ENCODE peak calls at places on chromosomes 6 and 20, in four cellular contexts. M is CD4-positive, alpha-beta memory T cell; K is left lung; E is CD4-positive, CD25-positive, alpha-beta regulatory T cell. Z is an unnamed sample. For H3K9me3, the result is how much of the 10 kb centered on the place peaks cover.

GRCh38 chr6:109076421-109076820 is 18.2 kb downstream of the SESN1 start:
- DNase-seq in M (no peak), K (no peak), E (no peak), Z (no peak)

GRCh38 chr6:35495258-35496035 is 1.4 kb downstream of the TEAD3 start:
- DNase-seq in M (no peak), K (no peak), E (no peak), Z (no peak)

GRCh38 chr6:33211666-33212422 is 3.5 kb downstream of the RING1 start:
- DNase-seq in M (no peak), K (no peak), E (no peak), Z (no peak)

GRCh38 chr6:121305957-121306607 is 28.2 kb downstream of the TBC1D32 start:
- DNase-seq in M (peak), K (no peak), E (peak), Z (no peak)

GRCh38 chr6:56949925-56950495 is 4.9 kb upstream of the BEND6 start:
- DNase-seq in M (no peak), K (no peak), E (no peak), Z (no peak)

GRCh38 chr6:151900256-151900655 is 92.8 kb downstream of the ESR1 start:
- DNase-seq in M (no peak), K (no peak), E (no peak), Z (no peak)

GRCh38 chr6:155143610-155144106 is 120.2 kb upstream of the CLDN20 start:
- DNase-seq in M (no peak), K (no peak), E (no peak), Z (no peak)

GRCh38 chr6:137010138-137010718 is 34.5 kb downstream of the IL20RA start:
- DNase-seq in M (no peak), K (no peak), E (no peak), Z (no peak)

GRCh38 chr6:44071670-44072451 is 55.4 kb downstream of the MRPL14 start:
- DNase-seq in M (no peak), K (no peak), E (no peak), Z (no peak)

GRCh38 chr6:80142586-80142985 is 36.1 kb downstream of the BCKDHB start:
- DNase-seq in M (no peak), K (no peak), E (no peak), Z (no peak)

GRCh38 chr6:169589699-169590257 is 112.1 kb downstream of the WDR27 start:
- DNase-seq in M (no peak), K (no peak), E (no peak), Z (no peak)

GRCh38 chr6:37791156-37791919 is 28.2 kb upstream of the ZFAND3 start:
- DNase-seq in M (peak), K (peak), E (peak), Z (peak)

GRCh38 chr6:4351857-4352669 is 216.7 kb upstream of the ECI2 start:
- DNase-seq in M (no peak), K (peak), E (no peak), Z (no peak)

GRCh38 chr20:52190437-52191131 is 995 bp downstream of the ZFP64 start:
- DNase-seq in M (peak), K (no peak), E (peak), Z (no peak)

GRCh38 chr6:130529569-130530149 is 163.8 kb downstream of the TMEM200A start:
- DNase-seq in M (no peak), K (no peak), E (no peak), Z (no peak)

GRCh38 chr20:22763257-22763906 is 179.0 kb upstream of the FOXA2 start:
- DNase-seq in M (no peak), K (peak), E (no peak), Z (no peak)

GRCh38 chr6:73451166-73452106 is 661 bp downstream of the CGAS start:
- DNase-seq in M (peak), K (peak), E (peak), Z (peak)

GRCh38 chr6:160057080-160057479 is 64.5 kb upstream of the SLC22A1 start:
- DNase-seq in M (no peak), K (no peak), E (no peak), Z (no peak)

GRCh38 chr6:100465701-100466409 is 1.1 kb upstream of the SIM1 start:
- DNase-seq in M (no peak), K (no peak), E (no peak), Z (no peak)

GRCh38 chr6:39357998-39358686 is 35.6 kb upstream of the KCNK16 start:
- DNase-seq in M (no peak), K (no peak), E (no peak), Z (no peak)

GRCh38 chr6:108667984-108668383 is 107.3 kb downstream of the FOXO3 start:
- DNase-seq in M (no peak), K (no peak), E (no peak), Z (no peak)

GRCh38 chr6:89411269-89412070 is 603 bp downstream of the RRAGD start:
- DNase-seq in M (no peak), K (peak), E (peak), Z (peak)

GRCh38 chr6:151063339-151063738 is 176.4 kb upstream of the AKAP12 start:
- DNase-seq in M (no peak), K (no peak), E (no peak), Z (no peak)

GRCh38 chr6:116029535-116029934 is 31.2 kb downstream of the FRK start:
- DNase-seq in M (no peak), K (no peak), E (no peak), Z (no peak)

GRCh38 chr6:84309336-84309735 is 81.9 kb upstream of the CEP162 start:
- DNase-seq in M (no peak), K (no peak), E (no peak), Z (no peak)

GRCh38 chr20:46557231-46557956 is 6.9 kb upstream of the OCSTAMP start:
- DNase-seq in M (no peak), K (no peak), E (no peak), Z (no peak)

GRCh38 chr20:14637441-14637840 is 300.0 kb upstream of the FLRT3 start:
- DNase-seq in M (no peak), K (no peak), E (no peak), Z (no peak)

GRCh38 chr20:59037386-59037785 is 5.2 kb downstream of the PRELID3B start:
- DNase-seq in M (no peak), K (no peak), E (no peak), Z (no peak)

GRCh38 chr6:111660531-111660930 is 54.9 kb upstream of the TRAF3IP2 start:
- DNase-seq in M (no peak), K (no peak), E (no peak), Z (no peak)

DNA sequence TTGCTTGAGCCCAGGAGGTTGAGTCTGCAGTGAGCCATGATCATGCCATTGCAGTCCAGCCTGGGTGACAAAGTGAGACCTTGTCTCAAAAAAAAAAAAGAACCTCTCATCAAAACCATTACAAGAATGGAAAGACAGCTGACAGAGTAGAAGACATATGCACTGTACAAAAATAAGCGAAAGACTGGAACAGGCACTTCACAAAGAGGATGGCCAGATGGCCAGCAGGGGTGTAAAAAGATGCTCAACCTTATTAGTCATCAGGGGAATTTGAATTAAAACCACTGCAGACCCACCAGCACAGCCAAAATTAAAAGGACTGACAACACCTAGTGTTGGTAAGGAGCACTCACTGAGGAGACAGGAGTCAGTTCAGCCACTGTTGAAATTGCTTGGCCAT is 13.5 kb upstream of the TAF4 start:
- DNase-seq in M (no peak), K (no peak), E (no peak), Z (no peak)
- H3K9me3 ChIP-seq in M (under half), K (under half), E (under half), Z (under half)

GRCh38 chr6:27358786-27359185 is 29.8 kb upstream of the ZNF391 start:
- DNase-seq in M (no peak), K (no peak), E (no peak), Z (no peak)

DNA sequence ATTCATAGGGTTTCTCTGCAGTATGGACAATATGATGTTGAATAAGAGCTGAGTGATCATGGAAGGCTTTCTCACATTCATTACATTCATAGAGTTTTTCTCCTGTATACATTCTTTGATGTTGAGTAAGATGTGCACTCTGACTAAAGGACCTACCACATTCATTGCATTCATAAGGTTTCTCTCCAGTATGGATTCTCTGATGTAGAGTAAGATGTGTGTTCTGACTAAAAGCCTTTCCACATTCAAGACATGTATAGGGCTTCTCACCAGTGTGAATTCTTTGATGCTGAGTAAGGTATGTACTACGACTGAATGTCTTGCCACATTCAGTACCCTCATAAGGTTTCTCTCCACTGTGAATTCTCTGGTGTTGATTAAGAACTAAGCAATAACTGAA is 29.3 kb upstream of the ZNF391 start:
- DNase-seq in M (no peak), K (no peak), E (no peak), Z (no peak)
- H3K9me3 ChIP-seq in M (under half), K (half or more), E (under half), Z (under half)

GRCh38 chr6:166017032-166017635 is 150.5 kb downstream of the TBXT start:
- DNase-seq in M (no peak), K (no peak), E (no peak), Z (no peak)
- H3K9me3 ChIP-seq in M (under half), K (under half), E (under half), Z (under half)

GRCh38 chr6:140185991-140186390 is 811.5 kb upstream of the CITED2 start:
- DNase-seq in M (no peak), K (no peak), E (no peak), Z (no peak)
- H3K9me3 ChIP-seq in M (under half), K (under half), E (under half), Z (under half)

GRCh38 chr6:21050930-21051329 is 516.7 kb downstream of the CDKAL1 start:
- DNase-seq in M (no peak), K (no peak), E (no peak), Z (no peak)
- H3K9me3 ChIP-seq in M (under half), K (under half), E (under half), Z (under half)

GRCh38 chr20:53405070-53405603 is 188.5 kb downstream of the ZNF217 start:
- DNase-seq in M (no peak), K (no peak), E (no peak), Z (no peak)

GRCh38 chr20:53399592-53400335 is 193.9 kb downstream of the ZNF217 start:
- DNase-seq in M (no peak), K (peak), E (no peak), Z (no peak)

GRCh38 chr20:53399131-53399530 is 194.5 kb downstream of the ZNF217 start:
- DNase-seq in M (no peak), K (no peak), E (no peak), Z (no peak)

GRCh38 chr20:53403029-53403428 is 190.6 kb downstream of the ZNF217 start:
- DNase-seq in M (no peak), K (no peak), E (no peak), Z (no peak)

GRCh38 chr20:53402233-53403005 is 191.2 kb downstream of the ZNF217 start:
- DNase-seq in M (peak), K (no peak), E (no peak), Z (no peak)
- H3K9me3 ChIP-seq in M (under half), K (under half), E (under half), Z (under half)

DNA sequence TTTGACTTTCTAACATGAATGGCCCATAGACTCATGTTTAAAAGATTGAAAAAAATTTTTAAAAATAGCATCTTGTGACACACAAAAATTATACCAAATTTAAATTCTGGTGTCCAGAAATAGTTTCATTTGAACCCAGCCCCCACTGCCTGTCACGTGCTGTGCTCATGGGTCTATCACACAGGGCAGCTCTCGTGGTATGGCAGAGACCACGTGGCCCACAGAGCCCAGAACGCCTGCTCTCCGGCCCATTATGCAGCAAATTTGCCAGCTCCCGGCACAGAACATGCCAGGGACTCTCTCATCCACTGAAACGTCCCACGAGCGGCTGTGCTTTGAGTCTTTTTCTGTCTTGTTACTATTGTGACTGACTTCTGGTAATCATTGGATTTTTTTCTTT is 224.3 kb downstream of the TTLL2 start:
- DNase-seq in M (no peak), K (no peak), E (no peak), Z (no peak)
- H3K9me3 ChIP-seq in M (under half), K (under half), E (under half), Z (under half)

GRCh38 chr6:107399927-107400326 is 59.4 kb downstream of the PDSS2 start:
- DNase-seq in M (no peak), K (no peak), E (no peak), Z (no peak)
- H3K9me3 ChIP-seq in M (under half), K (under half), E (under half), Z (under half)

DNA sequence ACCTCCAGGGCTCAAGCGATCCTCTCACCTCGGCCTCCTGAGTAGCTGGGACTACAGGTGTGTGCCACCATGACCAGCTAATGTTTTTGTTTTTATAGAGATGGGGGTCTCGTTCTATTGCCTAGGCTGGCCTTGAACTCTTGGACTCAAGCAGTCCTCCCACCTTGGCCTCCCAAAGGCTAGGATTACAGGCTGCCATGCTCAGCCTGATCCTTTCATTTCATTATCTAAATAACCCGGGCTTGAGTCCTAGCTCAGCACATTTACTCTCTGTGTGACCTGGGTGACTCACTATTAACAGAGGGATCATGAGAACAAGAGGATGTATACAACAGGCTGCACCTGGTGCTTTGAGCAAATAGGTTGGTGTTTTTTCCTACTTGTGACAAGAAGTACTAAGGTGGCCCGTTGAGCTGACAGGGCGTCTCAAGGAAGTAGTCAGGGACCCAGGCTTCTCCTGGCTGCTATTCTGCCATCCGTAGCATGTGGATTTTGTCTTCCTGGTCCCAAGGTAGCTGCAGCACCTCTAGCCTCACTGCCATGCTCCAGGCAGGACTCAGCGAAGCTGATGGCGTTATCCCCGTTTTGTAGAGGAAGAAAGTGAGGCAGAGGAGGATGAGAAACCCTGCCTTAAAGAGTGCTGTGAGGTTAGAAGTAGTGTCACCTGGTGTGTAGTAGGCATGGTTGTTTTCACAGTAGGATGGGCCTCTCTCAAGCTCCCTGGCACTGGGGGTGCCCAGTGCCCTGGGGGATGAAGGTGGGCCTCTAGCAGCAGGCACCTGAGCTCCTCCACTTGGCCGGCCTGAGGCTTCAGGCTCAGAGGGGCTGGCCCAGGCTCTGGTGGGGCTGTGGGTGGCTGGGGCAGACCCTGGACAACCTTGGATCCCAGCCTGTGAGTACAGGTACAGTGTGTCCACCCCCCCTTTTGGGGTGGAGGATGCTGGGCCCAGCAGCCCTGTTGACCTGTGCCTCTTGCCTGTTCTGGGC is 62.4 kb downstream of the ADNP start:
- DNase-seq in M (no peak), K (no peak), E (no peak), Z (no peak)
- H3K9me3 ChIP-seq in M (under half), K (under half), E (under half), Z (under half)